ENCODE peak calls at places on chromosomes 1 and 21, in nine cellular contexts. W is pulmonary artery endothelial cell; L is nucleus accumbens; G is HEK293T; Q is activated T-helper 9 cell treated with anti-CD3 and anti-CD28 coated beads, Interleukin-2, amount 50 U/mL, for 16 hours; Z is AG09309; X is stimulated activated effector memory CD8-positive, alpha-beta T cell treated with anti-CD3 and anti-CD28 coated beads, Interleukin-12 subunit alpha, Interleukin-12 subunit beta, amount 100 ng/mL, for 72 hours; E is ureter; K is SW480. J is an unnamed sample.

GRCh38 chr21:33117268-33117888 is 47.4 kb downstream of the OLIG1 start:
- DNase-seq in E (no peak), Z (no peak), G (no peak), L (peak), Q (no peak), X (no peak), W (no peak), K (no peak), J (peak)

GRCh38 chr1:160544647-160545046 is 21.6 kb upstream of the SLAMF6 start:
- DNase-seq in Q (no peak), X (no peak), K (peak), G (no peak), Z (no peak), W (no peak), L (no peak), E (no peak), J (no peak)

GRCh38 chr1:38009088-38009840 is 3.3 kb upstream of the UTP11 start:
- DNase-seq in K (no peak), X (peak), E (no peak), Z (peak), W (no peak), G (no peak), Q (no peak), L (no peak), J (no peak)

GRCh38 chr1:67020304-67020703 is 33.6 kb downstream of the SLC35D1 start:
- DNase-seq in X (no peak), Q (no peak), G (no peak), E (no peak), Z (peak), K (no peak), L (no peak), W (no peak), J (no peak)

GRCh38 chr21:16908087-16908486 is 604.8 kb upstream of the CXADR start:
- DNase-seq in Z (peak), G (no peak), W (no peak), K (no peak), L (no peak), E (no peak), X (no peak), Q (no peak), J (peak)

GRCh38 chr1:216587715-216588114 is 135.5 kb downstream of the ESRRG start:
- DNase-seq in K (no peak), E (no peak), L (no peak), W (no peak), X (no peak), G (no peak), Z (no peak), Q (no peak), J (no peak)

GRCh38 chr1:225467193-225468020 is 39.6 kb upstream of the LBR start:
- DNase-seq in G (no peak), Q (peak), E (peak), X (peak), W (peak), L (no peak), K (no peak), Z (no peak), J (peak)

GRCh38 chr1:8782001-8782620 is 35.3 kb downstream of the RERE start:
- DNase-seq in W (no peak), X (no peak), E (no peak), G (no peak), L (no peak), Z (no peak), K (no peak), Q (no peak), J (no peak)

GRCh38 chr1:241964550-241965241 is 7.1 kb downstream of the BECN2 start:
- DNase-seq in L (no peak), Z (no peak), K (no peak), Q (no peak), X (no peak), W (peak), G (no peak), E (no peak), J (no peak)

GRCh38 chr1:175555266-175555665 is 188.1 kb downstream of the TNR start:
- DNase-seq in Z (no peak), X (no peak), Q (no peak), L (peak), W (no peak), E (no peak), G (no peak), K (peak), J (peak)

GRCh38 chr1:117690230-117690629 is 84.4 kb downstream of the TENT5C start:
- DNase-seq in Q (no peak), G (no peak), K (no peak), L (no peak), W (no peak), Z (no peak), X (no peak), E (no peak), J (no peak)

GRCh38 chr1:26471498-26472329 is 526 bp upstream of the HMGN2 start:
- DNase-seq in Z (no peak), Q (no peak), X (no peak), K (peak), E (peak), G (peak), W (no peak), L (no peak), J (peak)